ENCODE peak calls at places on chromosomes 11 and 22, in six cellular contexts. X, V, F, W, T and S are unnamed samples.

GRCh38 chr11:16293204-16293681 is 63.1 kb downstream of the SOX6 start:
- DNase-seq in X (no peak), V (no peak), F (no peak), W (no peak), T (no peak), S (no peak)

GRCh38 chr11:84503503-84503902 is 1123.6 kb downstream of the DLG2 start:
- DNase-seq in X (no peak), V (no peak), F (no peak), W (no peak), T (no peak), S (no peak)

GRCh38 chr11:10716543-10717259 is 23.1 kb upstream of the IRAG1 start:
- DNase-seq in X (no peak), V (no peak), F (no peak), W (no peak), T (no peak), S (no peak)

GRCh38 chr11:88363566-88364169 is 26.1 kb upstream of the CTSC start:
- DNase-seq in X (no peak), V (no peak), F (no peak), W (no peak), T (no peak), S (no peak)

GRCh38 chr11:34926101-34926830 is 9.8 kb downstream of the PDHX start:
- DNase-seq in X (no peak), V (peak), F (no peak), W (no peak), T (no peak), S (peak)

GRCh38 chr11:128302425-128303186 is 284.8 kb downstream of the ETS1 start:
- DNase-seq in X (no peak), V (peak), F (no peak), W (no peak), T (no peak), S (peak)

GRCh38 chr11:64409278-64409677 is 50.3 kb downstream of the RPS6KA4 start:
- DNase-seq in X (no peak), V (no peak), F (no peak), W (no peak), T (no peak), S (no peak)

GRCh38 chr11:7418916-7419315 is 66.4 kb upstream of the OLFML1 start:
- DNase-seq in X (no peak), V (no peak), F (no peak), W (no peak), T (no peak), S (no peak)

GRCh38 chr22:43263645-43264514 is 76.9 kb upstream of the TTLL12 start:
- DNase-seq in X (peak), V (peak), F (no peak), W (peak), T (no peak), S (peak)

GRCh38 chr11:122025757-122026156 is 90.3 kb downstream of the BLID start:
- DNase-seq in X (no peak), V (no peak), F (no peak), W (no peak), T (no peak), S (no peak)

GRCh38 chr22:45212992-45213751 is 27.5 kb downstream of the KIAA0930 start:
- DNase-seq in X (peak), V (no peak), F (no peak), W (peak), T (peak), S (no peak)

GRCh38 chr22:45212306-45212709 is 28.4 kb downstream of the KIAA0930 start:
- DNase-seq in X (peak), V (no peak), F (peak), W (no peak), T (peak), S (no peak)

GRCh38 chr22:45211435-45211834 is 29.3 kb downstream of the KIAA0930 start:
- DNase-seq in X (no peak), V (no peak), F (no peak), W (no peak), T (no peak), S (no peak)

GRCh38 chr22:45210577-45211431 is 29.9 kb downstream of the KIAA0930 start:
- DNase-seq in X (no peak), V (no peak), F (no peak), W (no peak), T (peak), S (no peak)

GRCh38 chr22:45211848-45212247 is 28.8 kb downstream of the KIAA0930 start:
- DNase-seq in X (no peak), V (no peak), F (no peak), W (no peak), T (no peak), S (no peak)
- H3K4me3 ChIP-seq in X (peak), V (no peak), F (peak), W (peak), T (peak), S (no peak)

GRCh38 chr22:22927888-22928665 is 40.5 kb downstream of the IGLL5 start:
- DNase-seq in X (no peak), V (no peak), F (no peak), W (peak), T (no peak), S (no peak)
- H3K4me3 ChIP-seq in X (no peak), V (no peak), F (no peak), W (no peak), T (no peak), S (no peak)

GRCh38 chr22:49948573-49948957 is 12.0 kb upstream of the PIM3 start:
- DNase-seq in X (no peak), V (no peak), F (no peak), W (no peak), T (no peak), S (no peak)

GRCh38 chr22:49948958-49949913 is 11.3 kb upstream of the PIM3 start:
- DNase-seq in X (no peak), V (no peak), F (no peak), W (no peak), T (peak), S (no peak)

GRCh38 chr22:49946612-49947295 is 13.8 kb upstream of the PIM3 start:
- DNase-seq in X (no peak), V (no peak), F (no peak), W (no peak), T (no peak), S (no peak)

GRCh38 chr22:49947296-49947622 is 13.3 kb upstream of the PIM3 start:
- DNase-seq in X (no peak), V (no peak), F (no peak), W (no peak), T (no peak), S (no peak)

GRCh38 chr22:49948116-49948515 is 12.5 kb upstream of the PIM3 start:
- DNase-seq in X (no peak), V (no peak), F (no peak), W (no peak), T (no peak), S (no peak)
- H3K4me3 ChIP-seq in X (no peak), V (no peak), F (no peak), W (no peak), T (peak), S (no peak)

GRCh38 chr22:46867106-46867505 is 104.7 kb downstream of the TBC1D22A start:
- DNase-seq in X (no peak), V (no peak), F (peak), W (no peak), T (no peak), S (no peak)

GRCh38 chr22:46864314-46865051 is 102.0 kb downstream of the TBC1D22A start:
- DNase-seq in X (no peak), V (no peak), F (no peak), W (no peak), T (no peak), S (no peak)

GRCh38 chr22:46865642-46866041 is 103.2 kb downstream of the TBC1D22A start:
- DNase-seq in X (no peak), V (no peak), F (peak), W (no peak), T (no peak), S (no peak)

GRCh38 chr22:46865052-46865434 is 102.6 kb downstream of the TBC1D22A start:
- DNase-seq in X (no peak), V (no peak), F (no peak), W (no peak), T (no peak), S (no peak)

DNA sequence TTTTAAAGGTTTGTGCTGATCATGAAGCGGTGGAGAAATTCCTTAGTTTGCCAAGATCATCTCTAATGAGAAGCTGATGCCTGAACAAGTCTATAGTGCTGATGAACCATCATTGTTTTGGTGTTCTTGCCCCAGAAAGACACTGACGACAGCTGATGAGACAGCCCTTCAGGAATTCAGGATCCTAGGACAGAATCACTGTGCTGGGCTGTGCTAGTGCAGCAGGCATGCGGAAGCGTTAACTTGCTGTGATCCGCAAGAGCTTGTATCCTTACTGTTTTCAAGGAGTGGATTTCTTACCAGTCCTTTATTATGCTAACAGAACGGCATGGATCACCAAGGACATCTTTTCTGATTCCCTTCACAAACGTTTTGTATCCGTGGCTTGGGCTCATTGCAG is 104.1 kb downstream of the TBC1D22A start:
- DNase-seq in X (no peak), V (no peak), F (no peak), W (no peak), T (no peak), S (no peak)
- H3K4me3 ChIP-seq in X (no peak), V (no peak), F (no peak), W (no peak), T (no peak), S (no peak)

GRCh38 chr11:112173152-112173551 is 2.2 kb upstream of the BCO2 start:
- DNase-seq in X (peak), V (no peak), F (no peak), W (no peak), T (no peak), S (no peak)

GRCh38 chr11:112176077-112176476 is 765 bp downstream of the BCO2 start:
- DNase-seq in X (no peak), V (no peak), F (no peak), W (no peak), T (no peak), S (no peak)

GRCh38 chr11:112175596-112175947 is 260 bp downstream of the BCO2 start:
- DNase-seq in X (no peak), V (no peak), F (no peak), W (no peak), T (no peak), S (no peak)

GRCh38 chr11:112174789-112175595 is at the start of gene BCO2:
- DNase-seq in X (peak), V (no peak), F (peak), W (no peak), T (peak), S (no peak)

DNA sequence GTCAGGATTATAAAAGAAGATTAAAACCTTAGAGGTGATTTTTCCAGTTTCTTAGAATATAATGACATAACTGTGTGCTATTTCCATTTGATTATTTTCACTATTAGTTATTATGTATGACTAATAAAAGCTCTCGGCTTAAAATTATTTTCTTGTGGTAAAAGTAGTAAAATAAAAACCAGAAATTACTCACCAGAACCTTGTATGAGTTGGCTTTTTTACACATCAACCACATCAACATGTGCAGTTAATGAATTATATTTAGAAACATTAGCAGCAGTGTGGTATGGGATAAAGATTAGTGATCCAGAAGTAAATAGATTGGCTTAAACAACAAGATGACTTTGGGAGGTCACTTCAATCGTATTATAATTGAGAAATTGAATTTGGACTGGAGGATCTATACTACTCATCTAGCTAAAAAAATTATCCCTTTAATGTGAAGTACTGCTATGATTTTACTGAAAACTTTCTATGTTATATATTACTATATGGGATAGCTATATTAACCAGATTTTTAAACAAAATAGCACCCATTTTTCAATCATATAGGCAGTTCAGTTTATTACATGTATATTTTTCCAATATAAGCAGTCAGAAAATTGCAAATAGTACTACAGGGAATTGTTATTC is 2.8 kb upstream of the BCO2 start:
- DNase-seq in X (no peak), V (no peak), F (no peak), W (no peak), T (no peak), S (no peak)
- H3K4me3 ChIP-seq in X (no peak), V (no peak), F (no peak), W (no peak), T (no peak), S (no peak)

GRCh38 chr11:535519-536454 is at the start of gene HRAS:
- DNase-seq in X (peak), V (peak), F (peak), W (peak), T (peak), S (peak)

GRCh38 chr11:537622-538430 is 499 bp downstream of the LRRC56 start:
- DNase-seq in X (no peak), V (no peak), F (no peak), W (no peak), T (no peak), S (no peak)

GRCh38 chr11:534592-535518 is 521 bp downstream of the HRAS start:
- DNase-seq in X (no peak), V (peak), F (no peak), W (peak), T (peak), S (no peak)

GRCh38 chr11:538431-539051 is 1.2 kb downstream of the LRRC56 start:
- DNase-seq in X (no peak), V (no peak), F (no peak), W (no peak), T (peak), S (no peak)

DNA sequence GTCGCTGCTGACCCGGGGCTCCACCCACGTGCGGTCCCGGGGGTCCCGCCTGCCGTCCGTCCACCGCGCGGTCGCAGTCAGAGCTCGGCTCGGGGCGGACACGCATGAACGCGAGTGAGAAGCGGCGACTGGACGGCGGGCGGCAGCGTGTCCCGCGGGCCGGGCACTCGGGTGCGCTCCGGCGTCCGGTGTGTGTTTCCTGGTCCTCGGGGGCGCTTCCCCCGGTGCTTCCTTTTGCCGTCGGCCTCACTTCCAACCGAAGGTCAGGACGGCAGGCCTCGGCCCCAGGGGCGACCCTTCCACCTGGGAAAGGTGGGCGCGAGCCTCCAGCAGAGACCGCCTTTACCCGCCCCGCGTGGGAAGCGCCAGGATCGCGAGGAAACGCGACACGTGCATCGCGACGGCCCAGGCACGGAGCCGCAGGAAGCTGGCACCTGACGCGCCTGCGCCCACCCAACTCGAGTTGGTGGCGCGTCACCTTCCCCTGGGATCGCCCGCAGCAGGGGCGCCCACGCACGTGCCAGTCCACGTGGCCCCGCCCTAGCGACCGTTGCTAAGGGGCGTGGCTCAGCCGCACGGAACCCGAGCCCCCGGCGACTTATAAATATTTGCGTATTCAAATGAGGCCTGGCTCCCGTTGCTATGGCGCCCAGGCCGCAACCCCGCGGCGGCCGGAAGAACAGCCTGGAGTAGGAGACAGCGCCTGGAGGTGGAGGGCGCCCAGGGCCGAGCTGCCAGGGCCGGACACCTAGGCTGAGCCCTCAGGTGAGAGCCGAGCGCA is at the start of gene LRRC56:
- DNase-seq in X (peak), V (peak), F (no peak), W (peak), T (peak), S (peak)
- H3K4me3 ChIP-seq in X (peak), V (peak), F (peak), W (peak), T (peak), S (peak)